ENCODE peak calls at places on chromosomes 6 and 20, in five cellular contexts. T, U, W, N and P are unnamed samples.
A peak's percentile ranks its signal among the peaks of the same experiment; 100 is the strongest.

GRCh38 chr6:37056439-37057127 is 51.1 kb downstream of the FGD2 start:
- DNase-seq in T (peak; percentile 28), W (peak; percentile 39), N (no peak), U (no peak), P (no peak)

GRCh38 chr6:170023620-170024521 is 267.0 kb downstream of the DLL1 start:
- DNase-seq in N (peak; percentile 46), U (no peak), W (no peak), T (no peak), P (no peak)

GRCh38 chr6:7135755-7136154 is 28.0 kb downstream of the RREB1 start:
- DNase-seq in T (no peak), U (no peak), W (no peak), N (no peak), P (no peak)

GRCh38 chr6:136201735-136202134 is 48.4 kb downstream of the MTFR2 start:
- DNase-seq in U (no peak), N (no peak), W (no peak), T (no peak), P (no peak)

GRCh38 chr6:146892613-146893401 is 294.0 kb downstream of the ADGB start:
- DNase-seq in T (no peak), U (no peak), W (no peak), N (peak; percentile 64), P (no peak)

GRCh38 chr20:35601021-35601973 is 14.3 kb upstream of the SPAG4 start:
- DNase-seq in W (peak; percentile 88), T (peak; percentile 72), U (peak; percentile 39), N (peak; percentile 75), P (no peak)

GRCh38 chr6:112153926-112154621 is 66.7 kb downstream of the FAM229B start:
- DNase-seq in W (no peak), T (no peak), U (no peak), N (no peak), P (no peak)

GRCh38 chr6:42226251-42227143 is 8.8 kb upstream of the MRPS10 start:
- DNase-seq in T (peak; percentile 22), U (no peak), N (no peak), W (peak; percentile 87), P (peak; percentile 47)

GRCh38 chr6:116229287-116229913 is 24.5 kb downstream of the TSPYL4 start:
- DNase-seq in N (no peak), T (no peak), W (peak; percentile 85), U (peak; percentile 97), P (no peak)

GRCh38 chr6:119172813-119173212 is 94.3 kb upstream of the FAM184A start:
- DNase-seq in W (no peak), U (no peak), N (no peak), T (no peak), P (no peak)

GRCh38 chr20:62320581-62321354 is 18.0 kb downstream of the ADRM1 start:
- DNase-seq in W (no peak), T (peak; percentile 47), U (no peak), N (no peak), P (peak; percentile 78)

GRCh38 chr6:38214159-38214558 is 394.6 kb downstream of the ZFAND3 start:
- DNase-seq in N (no peak), U (no peak), W (no peak), T (no peak), P (no peak)

GRCh38 chr6:83190596-83190995 is 2.5 kb downstream of the PGM3 start:
- DNase-seq in U (no peak), N (no peak), W (no peak), T (no peak), P (no peak)

GRCh38 chr6:82783587-82784253 is 281.9 kb downstream of the UBE3D start:
- DNase-seq in T (no peak), N (no peak), W (peak; percentile 19), U (peak; percentile 77), P (peak; percentile 29)

GRCh38 chr6:13715444-13715883 is 3.8 kb upstream of the RANBP9 start:
- DNase-seq in N (peak; percentile 53), U (no peak), W (no peak), T (peak; percentile 78), P (no peak)